ENCODE peak calls at places on chromosomes 1 and 21, in four cellular contexts. R, I, O and Y are unnamed samples. For H3K27me3, the result is how much of the 10 kb centered on the place peaks cover.

GRCh38 chr21:26888256-26888655 is 43.0 kb upstream of the ADAMTS1 start:
- DNase-seq in R (no peak), I (no peak), O (no peak), Y (no peak)

GRCh38 chr1:164863056-164863455 is 304.1 kb downstream of the PBX1 start:
- DNase-seq in R (no peak), I (no peak), O (no peak), Y (no peak)

GRCh38 chr1:101995984-101996731 is 568 bp downstream of the OLFM3 start:
- DNase-seq in R (no peak), I (no peak), O (no peak), Y (no peak)

GRCh38 chr1:100811808-100812207 is 82.8 kb downstream of the EXTL2 start:
- DNase-seq in R (no peak), I (no peak), O (no peak), Y (no peak)

GRCh38 chr1:115090547-115090946 is 1.2 kb upstream of the TSPAN2 start:
- DNase-seq in R (no peak), I (peak), O (peak), Y (peak)

GRCh38 chr1:78843111-78843908 is 163.2 kb downstream of the ADGRL4 start:
- DNase-seq in R (no peak), I (no peak), O (no peak), Y (no peak)

GRCh38 chr1:178644308-178645120 is 80.5 kb upstream of the RALGPS2 start:
- DNase-seq in R (no peak), I (peak), O (no peak), Y (peak)

GRCh38 chr1:196178083-196178635 is 430.1 kb downstream of the KCNT2 start:
- DNase-seq in R (no peak), I (no peak), O (no peak), Y (no peak)

GRCh38 chr1:177137814-177138213 is 26.7 kb downstream of the ASTN1 start:
- DNase-seq in R (no peak), I (no peak), O (no peak), Y (no peak)

GRCh38 chr1:110672001-110672752 is 2.6 kb downstream of the KCNA3 start:
- DNase-seq in R (no peak), I (no peak), O (no peak), Y (no peak)

GRCh38 chr21:39051561-39051949 is 131.7 kb downstream of the PSMG1 start:
- DNase-seq in R (no peak), I (no peak), O (no peak), Y (no peak)

GRCh38 chr1:241808265-241808664 is 39.7 kb upstream of the EXO1 start:
- DNase-seq in R (no peak), I (no peak), O (no peak), Y (no peak)

GRCh38 chr1:109393602-109394233 is 4.0 kb downstream of the SORT1 start:
- DNase-seq in R (no peak), I (no peak), O (no peak), Y (no peak)

GRCh38 chr1:55827350-55827749 is 612.2 kb upstream of the USP24 start:
- DNase-seq in R (no peak), I (no peak), O (no peak), Y (no peak)

GRCh38 chr1:45200435-45200834 is 6.0 kb downstream of the ZSWIM5 start:
- DNase-seq in R (no peak), I (no peak), O (no peak), Y (no peak)

GRCh38 chr1:59669752-59670312 is 144.9 kb upstream of the HOOK1 start:
- DNase-seq in R (peak), I (peak), O (peak), Y (peak)
- H3K27ac ChIP-seq in R (peak), I (peak), O (peak), Y (peak)

GRCh38 chr1:156622581-156623297 is 3.5 kb downstream of the HAPLN2 start:
- DNase-seq in R (no peak), I (no peak), O (no peak), Y (no peak)

GRCh38 chr1:156626079-156626438 is 6.8 kb downstream of the HAPLN2 start:
- DNase-seq in R (no peak), I (no peak), O (no peak), Y (no peak)

GRCh38 chr1:156624814-156625435 is 5.7 kb downstream of the HAPLN2 start:
- DNase-seq in R (no peak), I (no peak), O (peak), Y (no peak)

GRCh38 chr1:156625436-156626078 is 6.3 kb downstream of the HAPLN2 start:
- DNase-seq in R (peak), I (peak), O (peak), Y (peak)

GRCh38 chr1:156623946-156624813 is 5.0 kb downstream of the HAPLN2 start:
- DNase-seq in R (peak), I (peak), O (peak), Y (peak)
- H3K27me3 ChIP-seq in R (half or more), I (half or more), O (half or more), Y (under half)

GRCh38 chr1:151311589-151312331 is 15.5 kb downstream of the PI4KB start:
- DNase-seq in R (peak), I (peak), O (peak), Y (peak)

GRCh38 chr1:151313501-151313900 is 13.7 kb downstream of the PI4KB start:
- DNase-seq in R (no peak), I (peak), O (no peak), Y (peak)

GRCh38 chr1:151310986-151311385 is 16.2 kb downstream of the PI4KB start:
- DNase-seq in R (no peak), I (no peak), O (no peak), Y (no peak)

GRCh38 chr1:151312439-151313225 is 14.6 kb downstream of the PI4KB start:
- DNase-seq in R (no peak), I (no peak), O (no peak), Y (no peak)

GRCh38 chr1:151309851-151310323 is 17.3 kb downstream of the PI4KB start:
- DNase-seq in R (no peak), I (peak), O (peak), Y (no peak)
- H3K27ac ChIP-seq in R (peak), I (peak), O (peak), Y (peak)

DNA sequence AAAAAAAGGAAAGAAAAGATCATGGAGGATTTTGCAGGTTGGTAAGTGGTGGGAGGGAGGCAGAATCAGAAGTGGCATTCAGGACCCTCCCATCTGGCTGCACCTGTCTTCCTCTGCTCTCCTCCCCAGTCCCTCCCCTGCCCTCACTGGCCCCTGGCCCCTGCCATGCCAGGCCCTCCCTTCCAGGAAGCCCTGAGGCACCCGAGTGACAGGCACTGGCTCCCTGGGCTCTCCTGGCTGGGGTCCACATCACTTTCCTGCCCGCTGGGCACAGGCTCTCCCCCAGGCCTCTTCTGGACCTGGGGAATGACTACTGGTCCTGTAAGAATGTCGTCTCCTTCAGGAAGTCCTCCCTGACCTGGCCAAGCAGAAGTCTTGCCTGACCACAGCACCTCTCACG is 15.3 kb upstream of the ADARB1 start:
- DNase-seq in R (no peak), I (no peak), O (no peak), Y (no peak)
- H3K27me3 ChIP-seq in R (under half), I (under half), O (under half), Y (under half)

GRCh38 chr1:200384818-200385390 is 24.9 kb downstream of the ZNF281 start:
- DNase-seq in R (no peak), I (no peak), O (no peak), Y (no peak)
- H3K27ac ChIP-seq in R (no peak), I (no peak), O (no peak), Y (no peak)